ENCODE peak calls at places on chromosome 3, in four cellular contexts. V is upper lobe of left lung, Z is iPS DF 6.9, N is colonic mucosa. O is an unnamed sample.
A peak's percentile ranks its signal among the peaks of the same experiment; 100 is the strongest.

GRCh38 chr3:121431717-121432517 is 113.9 kb downstream of the POLQ start:
- DNase-seq in V (no peak), Z (no peak), N (peak; percentile 35), O (no peak)

GRCh38 chr3:130975251-130975650 is 51.4 kb downstream of the ASTE1 start:
- DNase-seq in V (no peak), Z (no peak), N (no peak), O (no peak)

GRCh38 chr3:159798951-159799350 is 189.7 kb upstream of the IL12A start:
- DNase-seq in V (no peak), Z (no peak), N (no peak), O (no peak)

GRCh38 chr3:149368850-149369497 is 8.5 kb downstream of the TM4SF1 start:
- DNase-seq in V (no peak), Z (no peak), N (no peak), O (no peak)

GRCh38 chr3:184289426-184289938 is 9.6 kb upstream of the PSMD2 start:
- DNase-seq in V (no peak), Z (peak; percentile 60), N (peak; percentile 52), O (peak; percentile 61)

GRCh38 chr3:194130807-194131589 is 5.0 kb upstream of the HES1 start:
- DNase-seq in V (no peak), Z (no peak), N (peak; percentile 70), O (peak; percentile 59)

GRCh38 chr3:52122491-52122890 is 31.7 kb downstream of the POC1A start:
- DNase-seq in V (peak; percentile 59), Z (no peak), N (no peak), O (no peak)

GRCh38 chr3:156317457-156317856 is 197.1 kb downstream of the KCNAB1 start:
- DNase-seq in V (no peak), Z (no peak), N (no peak), O (no peak)

GRCh38 chr3:128050597-128050996 is 1.6 kb upstream of the SEC61A1 start:
- DNase-seq in V (no peak), Z (no peak), N (no peak), O (peak; percentile 82)

GRCh38 chr3:95781598-95781997 is 1032.8 kb upstream of the EPHA6 start:
- DNase-seq in V (no peak), Z (no peak), N (no peak), O (no peak)

GRCh38 chr3:52712291-52713212 is 6.6 kb downstream of the SPCS1 start:
- DNase-seq in V (no peak), Z (no peak), N (no peak), O (peak; percentile 85)

GRCh38 chr3:58044656-58045055 is 36.4 kb downstream of the FLNB start:
- DNase-seq in V (no peak), Z (no peak), N (no peak), O (no peak)

GRCh38 chr3:184016169-184016570 is 1.5 kb downstream of the ABCC5 start:
- DNase-seq in V (no peak), Z (no peak), N (no peak), O (no peak)

GRCh38 chr3:13419356-13420050 is 619 bp downstream of the NUP210 start:
- DNase-seq in V (peak; percentile 93), Z (no peak), N (no peak), O (peak; percentile 70)

GRCh38 chr3:134640872-134641470 is 9.9 kb downstream of the KY start:
- DNase-seq in V (no peak), Z (peak; percentile 37), N (peak; percentile 22), O (peak; percentile 41)

GRCh38 chr3:162740941-162741596 is 1244.5 kb downstream of the OTOL1 start:
- DNase-seq in V (no peak), Z (peak; percentile 84), N (no peak), O (no peak)

GRCh38 chr3:55485208-55485791 is 1.8 kb downstream of the WNT5A start:
- DNase-seq in V (peak; percentile 92), Z (no peak), N (peak; percentile 75), O (peak; percentile 84)

GRCh38 chr3:156274791-156275190 is 154.4 kb downstream of the KCNAB1 start:
- DNase-seq in V (no peak), Z (no peak), N (no peak), O (no peak)

GRCh38 chr3:17494117-17494809 is 248.2 kb downstream of the TBC1D5 start:
- DNase-seq in V (no peak), Z (no peak), N (no peak), O (no peak)

GRCh38 chr3:15505412-15506165 is 15.9 kb downstream of the COLQ start:
- DNase-seq in V (no peak), Z (no peak), N (no peak), O (no peak)

GRCh38 chr3:71416868-71417267 is 166.7 kb downstream of the FOXP1 start:
- DNase-seq in V (no peak), Z (no peak), N (no peak), O (no peak)

GRCh38 chr3:168884353-168884903 is 779.1 kb downstream of the MECOM start:
- DNase-seq in V (no peak), Z (no peak), N (peak; percentile 58), O (no peak)

GRCh38 chr3:162601101-162601670 is 1104.6 kb downstream of the OTOL1 start:
- DNase-seq in V (no peak), Z (no peak), N (no peak), O (no peak)

GRCh38 chr3:191246628-191247027 is 47.6 kb downstream of the OSTN start:
- DNase-seq in V (no peak), Z (no peak), N (no peak), O (no peak)

GRCh38 chr3:12764171-12764776 is 5.2 kb upstream of the TMEM40 start:
- DNase-seq in V (no peak), Z (no peak), N (no peak), O (no peak)

GRCh38 chr3:187765342-187765741 is 20.1 kb upstream of the BCL6 start:
- DNase-seq in V (no peak), Z (no peak), N (no peak), O (no peak)

GRCh38 chr3:156509209-156510174 is 45.4 kb downstream of the SSR3 start:
- DNase-seq in V (no peak), Z (peak; percentile 18), N (no peak), O (no peak)

GRCh38 chr3:153163349-153164008 is 1.5 kb downstream of the RAP2B start:
- DNase-seq in V (no peak), Z (no peak), N (no peak), O (no peak)

GRCh38 chr3:160409812-160410610 is 10.6 kb downstream of the SMC4 start:
- DNase-seq in V (no peak), Z (no peak), N (no peak), O (no peak)

GRCh38 chr3:21294768-21295167 is 456.2 kb downstream of the ZNF385D start:
- DNase-seq in V (no peak), Z (no peak), N (no peak), O (no peak)

GRCh38 chr3:143360244-143360643 is 240.7 kb downstream of the CHST2 start:
- DNase-seq in V (no peak), Z (no peak), N (no peak), O (no peak)

GRCh38 chr3:62870321-62870720 is 4.9 kb downstream of the CADPS start:
- DNase-seq in V (no peak), Z (no peak), N (no peak), O (no peak)

GRCh38 chr3:156687023-156687422 is 12.6 kb downstream of the TIPARP start:
- DNase-seq in V (no peak), Z (no peak), N (no peak), O (no peak)

GRCh38 chr3:194128202-194128907 is 7.6 kb upstream of the HES1 start:
- DNase-seq in V (no peak), Z (no peak), N (no peak), O (no peak)

GRCh38 chr3:197125601-197126000 is 96.0 kb upstream of the MELTF start:
- DNase-seq in V (no peak), Z (no peak), N (no peak), O (no peak)

GRCh38 chr3:187878776-187879524 is 133.7 kb upstream of the BCL6 start:
- DNase-seq in V (no peak), Z (no peak), N (no peak), O (no peak)

GRCh38 chr3:23740517-23741402 is 65.0 kb upstream of the UBE2E1 start:
- DNase-seq in V (no peak), Z (no peak), N (peak; percentile 76), O (no peak)

GRCh38 chr3:170792511-170792910 is 77.5 kb downstream of the RPL22L1 start:
- DNase-seq in V (no peak), Z (no peak), N (no peak), O (no peak)

O was measured in left lobe of liver.